ENCODE peak calls at places on chromosomes 7 and 10, in nine cellular contexts. One of them, this sample, is unnamed.

GRCh38 chr10:7350541-7351195 is 60.2 kb downstream of the SFMBT2 start:
- DNase-seq in sigmoid colon: no peak
- DNase-seq in AG04450: no peak
- DNase-seq in aorta: no peak
- DNase-seq in EH: no peak
- DNase-seq in activated CD4-positive, alpha-beta T cell treated with anti-CD3 and anti-CD28 coated beads, Interleukin-2, amount 10 ng/mL, durations not matched to agents 7 days and 5 days: no peak
- DNase-seq in AG08395: no peak
- DNase-seq in astrocyte of the spinal cord: no peak
- DNase-seq in stimulated activated CD8-positive, alpha-beta memory T cell treated with anti-CD3 and anti-CD28 coated beads, Interleukin-12 subunit alpha, Interleukin-12 subunit beta, amount 100 ng/mL, for 4 hours: no peak
- DNase-seq in this sample: no peak

GRCh38 chr7:6306471-6306870 is 34.0 kb upstream of the CYTH3 start:
- DNase-seq in sigmoid colon: no peak
- DNase-seq in AG04450: no peak
- DNase-seq in aorta: no peak
- DNase-seq in EH: peak
- DNase-seq in activated CD4-positive, alpha-beta T cell treated with anti-CD3 and anti-CD28 coated beads, Interleukin-2, amount 10 ng/mL, durations not matched to agents 7 days and 5 days: no peak
- DNase-seq in AG08395: peak
- DNase-seq in astrocyte of the spinal cord: peak
- DNase-seq in stimulated activated CD8-positive, alpha-beta memory T cell treated with anti-CD3 and anti-CD28 coated beads, Interleukin-12 subunit alpha, Interleukin-12 subunit beta, amount 100 ng/mL, for 4 hours: no peak
- DNase-seq in this sample: no peak

GRCh38 chr7:27185708-27186449 is 847 bp upstream of the HOXA11 start:
- DNase-seq in sigmoid colon: peak
- DNase-seq in AG04450: no peak
- DNase-seq in aorta: peak
- DNase-seq in EH: peak
- DNase-seq in activated CD4-positive, alpha-beta T cell treated with anti-CD3 and anti-CD28 coated beads, Interleukin-2, amount 10 ng/mL, durations not matched to agents 7 days and 5 days: no peak
- DNase-seq in AG08395: no peak
- DNase-seq in astrocyte of the spinal cord: no peak
- DNase-seq in stimulated activated CD8-positive, alpha-beta memory T cell treated with anti-CD3 and anti-CD28 coated beads, Interleukin-12 subunit alpha, Interleukin-12 subunit beta, amount 100 ng/mL, for 4 hours: no peak
- DNase-seq in this sample: no peak

GRCh38 chr7:37065779-37066271 is 341.5 kb upstream of the AOAH start:
- DNase-seq in sigmoid colon: no peak
- DNase-seq in AG04450: no peak
- DNase-seq in aorta: no peak
- DNase-seq in EH: peak
- DNase-seq in activated CD4-positive, alpha-beta T cell treated with anti-CD3 and anti-CD28 coated beads, Interleukin-2, amount 10 ng/mL, durations not matched to agents 7 days and 5 days: no peak
- DNase-seq in AG08395: no peak
- DNase-seq in astrocyte of the spinal cord: peak
- DNase-seq in stimulated activated CD8-positive, alpha-beta memory T cell treated with anti-CD3 and anti-CD28 coated beads, Interleukin-12 subunit alpha, Interleukin-12 subunit beta, amount 100 ng/mL, for 4 hours: no peak
- DNase-seq in this sample: no peak

GRCh38 chr7:36795451-36796021 is 71.2 kb upstream of the AOAH start:
- DNase-seq in sigmoid colon: no peak
- DNase-seq in AG04450: no peak
- DNase-seq in aorta: no peak
- DNase-seq in EH: no peak
- DNase-seq in activated CD4-positive, alpha-beta T cell treated with anti-CD3 and anti-CD28 coated beads, Interleukin-2, amount 10 ng/mL, durations not matched to agents 7 days and 5 days: no peak
- DNase-seq in AG08395: no peak
- DNase-seq in astrocyte of the spinal cord: no peak
- DNase-seq in stimulated activated CD8-positive, alpha-beta memory T cell treated with anti-CD3 and anti-CD28 coated beads, Interleukin-12 subunit alpha, Interleukin-12 subunit beta, amount 100 ng/mL, for 4 hours: no peak
- DNase-seq in this sample: no peak

GRCh38 chr7:142670504-142670903 is 78.8 kb upstream of the PRSS1 start:
- DNase-seq in sigmoid colon: no peak
- DNase-seq in AG04450: no peak
- DNase-seq in aorta: no peak
- DNase-seq in EH: no peak
- DNase-seq in activated CD4-positive, alpha-beta T cell treated with anti-CD3 and anti-CD28 coated beads, Interleukin-2, amount 10 ng/mL, durations not matched to agents 7 days and 5 days: no peak
- DNase-seq in AG08395: no peak
- DNase-seq in astrocyte of the spinal cord: no peak
- DNase-seq in stimulated activated CD8-positive, alpha-beta memory T cell treated with anti-CD3 and anti-CD28 coated beads, Interleukin-12 subunit alpha, Interleukin-12 subunit beta, amount 100 ng/mL, for 4 hours: no peak
- DNase-seq in this sample: no peak

GRCh38 chr7:100044719-100045118 is 4.9 kb upstream of the ZSCAN21 start:
- DNase-seq in sigmoid colon: no peak
- DNase-seq in AG04450: no peak
- DNase-seq in aorta: no peak
- DNase-seq in EH: no peak
- DNase-seq in activated CD4-positive, alpha-beta T cell treated with anti-CD3 and anti-CD28 coated beads, Interleukin-2, amount 10 ng/mL, durations not matched to agents 7 days and 5 days: peak
- DNase-seq in AG08395: no peak
- DNase-seq in astrocyte of the spinal cord: no peak
- DNase-seq in stimulated activated CD8-positive, alpha-beta memory T cell treated with anti-CD3 and anti-CD28 coated beads, Interleukin-12 subunit alpha, Interleukin-12 subunit beta, amount 100 ng/mL, for 4 hours: no peak
- DNase-seq in this sample: no peak

GRCh38 chr10:17474595-17474994 is 20.2 kb upstream of the ST8SIA6 start:
- DNase-seq in sigmoid colon: no peak
- DNase-seq in AG04450: no peak
- DNase-seq in aorta: no peak
- DNase-seq in EH: peak
- DNase-seq in activated CD4-positive, alpha-beta T cell treated with anti-CD3 and anti-CD28 coated beads, Interleukin-2, amount 10 ng/mL, durations not matched to agents 7 days and 5 days: no peak
- DNase-seq in AG08395: no peak
- DNase-seq in astrocyte of the spinal cord: no peak
- DNase-seq in stimulated activated CD8-positive, alpha-beta memory T cell treated with anti-CD3 and anti-CD28 coated beads, Interleukin-12 subunit alpha, Interleukin-12 subunit beta, amount 100 ng/mL, for 4 hours: no peak
- DNase-seq in this sample: no peak

GRCh38 chr7:138008588-138009349 is 6.9 kb upstream of the CREB3L2 start:
- DNase-seq in sigmoid colon: no peak
- DNase-seq in AG04450: no peak
- DNase-seq in aorta: no peak
- DNase-seq in EH: peak
- DNase-seq in activated CD4-positive, alpha-beta T cell treated with anti-CD3 and anti-CD28 coated beads, Interleukin-2, amount 10 ng/mL, durations not matched to agents 7 days and 5 days: peak
- DNase-seq in AG08395: peak
- DNase-seq in astrocyte of the spinal cord: peak
- DNase-seq in stimulated activated CD8-positive, alpha-beta memory T cell treated with anti-CD3 and anti-CD28 coated beads, Interleukin-12 subunit alpha, Interleukin-12 subunit beta, amount 100 ng/mL, for 4 hours: no peak
- DNase-seq in this sample: no peak

GRCh38 chr10:61941202-61941651 is 39.7 kb downstream of the ARID5B start:
- DNase-seq in sigmoid colon: no peak
- DNase-seq in AG04450: no peak
- DNase-seq in aorta: no peak
- DNase-seq in EH: no peak
- DNase-seq in activated CD4-positive, alpha-beta T cell treated with anti-CD3 and anti-CD28 coated beads, Interleukin-2, amount 10 ng/mL, durations not matched to agents 7 days and 5 days: no peak
- DNase-seq in AG08395: no peak
- DNase-seq in astrocyte of the spinal cord: no peak
- DNase-seq in stimulated activated CD8-positive, alpha-beta memory T cell treated with anti-CD3 and anti-CD28 coated beads, Interleukin-12 subunit alpha, Interleukin-12 subunit beta, amount 100 ng/mL, for 4 hours: no peak
- DNase-seq in this sample: no peak